ENCODE peak calls at places on chromosomes 5 and 9, in ten cellular contexts. B is MV-4-11; M is neural crest cell; C is effector memory CD8-positive, alpha-beta T cell; K is AG08396; U is tibial nerve; R is activated naive CD8-positive, alpha-beta T cell treated with anti-CD3 and anti-CD28 coated beads for 36 hours; S is CD8-positive, alpha-beta memory T cell; Z is A549; V is activated CD4-positive, alpha-beta T cell treated with anti-CD3 and anti-CD28 coated beads, Interleukin-2, amount 50 U/mL, for 1 hour. G is an unnamed sample.

GRCh38 chr5:62152394-62153123 is 153.4 kb upstream of the KIF2A start:
- DNase-seq in M (no peak), R (no peak), V (no peak), K (no peak), S (no peak), C (no peak), B (no peak), U (no peak), Z (no peak), G (no peak)

GRCh38 chr9:111944467-111944866 is 47.9 kb downstream of the UGCG start:
- DNase-seq in K (no peak), C (no peak), V (no peak), S (no peak), R (no peak), M (no peak), B (peak), Z (no peak), U (no peak), G (no peak)

GRCh38 chr5:113325054-113325453 is 109.7 kb downstream of the TSSK1B start:
- DNase-seq in B (no peak), K (no peak), Z (no peak), S (no peak), M (no peak), C (no peak), R (no peak), U (no peak), V (no peak), G (no peak)

GRCh38 chr9:130665029-130665430 is 636 bp downstream of the PRDM12 start:
- DNase-seq in S (no peak), U (no peak), C (no peak), Z (no peak), M (no peak), R (no peak), B (no peak), K (no peak), V (no peak), G (no peak)

GRCh38 chr9:91120200-91120599 is 241.5 kb downstream of the AUH start:
- DNase-seq in U (no peak), M (no peak), S (no peak), C (no peak), V (no peak), K (peak), Z (no peak), B (no peak), R (no peak), G (no peak)

GRCh38 chr5:54013556-54014157 is 296.7 kb downstream of the ARL15 start:
- DNase-seq in V (no peak), S (no peak), R (peak), B (peak), C (no peak), K (peak), U (peak), Z (no peak), M (no peak), G (no peak)

GRCh38 chr9:108680946-108681345 is 174.8 kb downstream of the ACTL7B start:
- DNase-seq in S (no peak), K (no peak), C (no peak), V (no peak), Z (no peak), R (no peak), B (no peak), M (no peak), U (no peak), G (no peak)

GRCh38 chr5:160799160-160799559 is 52.9 kb downstream of the ATP10B start:
- DNase-seq in K (no peak), C (no peak), R (no peak), U (no peak), M (no peak), Z (no peak), B (peak), V (no peak), S (no peak), G (no peak)

GRCh38 chr9:107557236-107557990 is 67.8 kb upstream of the KLF4 start:
- DNase-seq in B (no peak), V (no peak), S (no peak), M (no peak), Z (no peak), R (no peak), U (no peak), C (no peak), K (no peak), G (no peak)

GRCh38 chr5:144467795-144468194 is 297.1 kb downstream of the KCTD16 start:
- DNase-seq in B (peak), M (peak), V (no peak), U (peak), C (no peak), K (peak), R (no peak), S (no peak), Z (peak), G (no peak)

GRCh38 chr5:64165160-64165499 is 513 bp upstream of the RNF180 start:
- DNase-seq in M (no peak), B (no peak), Z (no peak), V (no peak), K (no peak), C (no peak), U (no peak), R (no peak), S (no peak), G (no peak)

GRCh38 chr5:26940981-26941380 is 97.4 kb downstream of the CDH9 start:
- DNase-seq in S (no peak), K (no peak), V (no peak), U (no peak), C (no peak), B (no peak), M (no peak), Z (no peak), R (no peak), G (no peak)

GRCh38 chr9:20606637-20607036 is 15.7 kb downstream of the MLLT3 start:
- DNase-seq in B (no peak), R (no peak), C (no peak), K (no peak), U (no peak), V (no peak), M (no peak), S (no peak), Z (no peak), G (no peak)

GRCh38 chr9:124266826-124267201 is 9.1 kb downstream of the NEK6 start:
- DNase-seq in V (no peak), K (no peak), R (no peak), C (no peak), S (no peak), U (no peak), M (no peak), B (no peak), Z (no peak), G (no peak)

GRCh38 chr9:134434896-134435506 is 108.7 kb downstream of the RXRA start:
- DNase-seq in U (peak), Z (peak), R (no peak), C (no peak), K (peak), B (no peak), S (no peak), M (no peak), V (no peak), G (no peak)

GRCh38 chr9:78605029-78605930 is 308.4 kb downstream of the PSAT1 start:
- DNase-seq in R (no peak), K (no peak), Z (no peak), U (no peak), C (no peak), M (no peak), B (no peak), V (no peak), S (no peak), G (no peak)

G was measured in stimulated activated naive CD8-positive, alpha-beta T cell treated with anti-CD3 and anti-CD28 coated beads, Interleukin-15, amount 100 ng/mL, for 72 hours.